ENCODE peak calls at places on chromosomes 12 and 14, in five cellular contexts. One of them, this sample, is unnamed. For H3K4me1, the result is how much of the 10 kb centered on the place peaks cover.

GRCh38 chr14:65997350-65997749 is 488.8 kb upstream of the CCDC196 start:
- DNase-seq in cardiac muscle cell: no peak
- DNase-seq in CD8-positive, alpha-beta T cell: no peak
- DNase-seq in IMR-90: no peak
- DNase-seq in CD4-positive, CD25-positive, alpha-beta regulatory T cell: no peak
- DNase-seq in this sample: no peak

GRCh38 chr14:92451755-92452154 is 61.8 kb upstream of the RIN3 start:
- DNase-seq in cardiac muscle cell: no peak
- DNase-seq in CD8-positive, alpha-beta T cell: no peak
- DNase-seq in IMR-90: no peak
- DNase-seq in CD4-positive, CD25-positive, alpha-beta regulatory T cell: no peak
- DNase-seq in this sample: no peak

GRCh38 chr12:56775638-56776037 is 12.5 kb downstream of the HSD17B6 start:
- DNase-seq in cardiac muscle cell: no peak
- DNase-seq in CD8-positive, alpha-beta T cell: no peak
- DNase-seq in IMR-90: no peak
- DNase-seq in CD4-positive, CD25-positive, alpha-beta regulatory T cell: no peak
- DNase-seq in this sample: no peak

GRCh38 chr14:57209561-57209960 is 59.1 kb downstream of the EXOC5 start:
- DNase-seq in cardiac muscle cell: peak
- DNase-seq in CD8-positive, alpha-beta T cell: no peak
- DNase-seq in IMR-90: peak
- DNase-seq in CD4-positive, CD25-positive, alpha-beta regulatory T cell: no peak
- DNase-seq in this sample: no peak

GRCh38 chr14:21023817-21024667 is 819 bp downstream of the NDRG2 start:
- DNase-seq in cardiac muscle cell: no peak
- DNase-seq in CD8-positive, alpha-beta T cell: no peak
- DNase-seq in IMR-90: no peak
- DNase-seq in CD4-positive, CD25-positive, alpha-beta regulatory T cell: peak
- DNase-seq in this sample: no peak

GRCh38 chr12:77625441-77625840 is 205.3 kb upstream of the NAV3 start:
- DNase-seq in cardiac muscle cell: peak
- DNase-seq in CD8-positive, alpha-beta T cell: no peak
- DNase-seq in IMR-90: peak
- DNase-seq in CD4-positive, CD25-positive, alpha-beta regulatory T cell: no peak
- DNase-seq in this sample: no peak

GRCh38 chr12:132597333-132598283 is 12.8 kb downstream of the LRCOL1 start:
- DNase-seq in cardiac muscle cell: peak
- DNase-seq in CD8-positive, alpha-beta T cell: no peak
- DNase-seq in IMR-90: peak
- DNase-seq in CD4-positive, CD25-positive, alpha-beta regulatory T cell: peak
- DNase-seq in this sample: peak

GRCh38 chr12:5556946-5557673 is 125.2 kb downstream of the NTF3 start:
- DNase-seq in cardiac muscle cell: no peak
- DNase-seq in CD8-positive, alpha-beta T cell: no peak
- DNase-seq in IMR-90: no peak
- DNase-seq in CD4-positive, CD25-positive, alpha-beta regulatory T cell: no peak
- DNase-seq in this sample: no peak

GRCh38 chr12:16605666-16606116 is 271 bp downstream of the LMO3 start:
- DNase-seq in cardiac muscle cell: peak
- DNase-seq in CD8-positive, alpha-beta T cell: no peak
- DNase-seq in IMR-90: peak
- DNase-seq in CD4-positive, CD25-positive, alpha-beta regulatory T cell: no peak
- DNase-seq in this sample: peak

GRCh38 chr14:22547948-22548750 is 40.9 kb downstream of the DAD1 start:
- DNase-seq in cardiac muscle cell: no peak
- DNase-seq in CD8-positive, alpha-beta T cell: no peak
- DNase-seq in IMR-90: no peak
- DNase-seq in CD4-positive, CD25-positive, alpha-beta regulatory T cell: no peak
- DNase-seq in this sample: no peak

GRCh38 chr14:99961826-99962518 is 103.2 kb upstream of the EVL start:
- DNase-seq in cardiac muscle cell: no peak
- DNase-seq in CD8-positive, alpha-beta T cell: no peak
- DNase-seq in IMR-90: no peak
- DNase-seq in CD4-positive, CD25-positive, alpha-beta regulatory T cell: no peak
- DNase-seq in this sample: no peak

GRCh38 chr14:52882824-52883223 is 68.0 kb downstream of the FERMT2 start:
- DNase-seq in cardiac muscle cell: no peak
- DNase-seq in CD8-positive, alpha-beta T cell: no peak
- DNase-seq in IMR-90: no peak
- DNase-seq in CD4-positive, CD25-positive, alpha-beta regulatory T cell: no peak
- DNase-seq in this sample: no peak

GRCh38 chr12:51059086-51059485 is 11.0 kb downstream of the LETMD1 start:
- DNase-seq in cardiac muscle cell: no peak
- DNase-seq in CD8-positive, alpha-beta T cell: no peak
- DNase-seq in IMR-90: no peak
- DNase-seq in CD4-positive, CD25-positive, alpha-beta regulatory T cell: no peak
- DNase-seq in this sample: no peak

DNA sequence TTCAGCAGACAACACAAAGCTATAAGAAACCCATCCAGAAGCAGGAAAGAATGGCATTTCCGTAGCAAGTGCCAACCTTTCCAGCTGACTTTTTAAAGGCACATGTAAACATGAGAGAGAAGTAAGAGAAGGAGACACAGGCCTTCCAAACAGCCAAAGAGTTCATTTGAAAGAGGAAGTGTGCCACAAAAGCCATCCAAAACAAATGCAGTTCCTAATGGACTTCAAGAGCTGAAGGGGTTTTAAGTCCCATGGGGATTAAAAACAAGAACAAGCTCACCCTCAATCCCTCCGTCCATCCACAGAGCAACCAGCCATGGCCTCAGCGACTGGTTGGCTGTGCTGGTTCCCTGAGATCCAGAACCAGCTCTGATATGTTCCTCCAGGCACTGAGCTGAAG is 4.5 kb upstream of the DPF3 start:
- DNase-seq in cardiac muscle cell: no peak
- DNase-seq in CD8-positive, alpha-beta T cell: no peak
- DNase-seq in IMR-90: no peak
- DNase-seq in CD4-positive, CD25-positive, alpha-beta regulatory T cell: no peak
- DNase-seq in this sample: no peak
- H3K4me1 ChIP-seq in cardiac muscle cell: under half
- H3K4me1 ChIP-seq in CD8-positive, alpha-beta T cell: under half
- H3K4me1 ChIP-seq in IMR-90: under half
- H3K4me1 ChIP-seq in CD4-positive, CD25-positive, alpha-beta regulatory T cell: under half
- H3K4me1 ChIP-seq in this sample: under half

DNA sequence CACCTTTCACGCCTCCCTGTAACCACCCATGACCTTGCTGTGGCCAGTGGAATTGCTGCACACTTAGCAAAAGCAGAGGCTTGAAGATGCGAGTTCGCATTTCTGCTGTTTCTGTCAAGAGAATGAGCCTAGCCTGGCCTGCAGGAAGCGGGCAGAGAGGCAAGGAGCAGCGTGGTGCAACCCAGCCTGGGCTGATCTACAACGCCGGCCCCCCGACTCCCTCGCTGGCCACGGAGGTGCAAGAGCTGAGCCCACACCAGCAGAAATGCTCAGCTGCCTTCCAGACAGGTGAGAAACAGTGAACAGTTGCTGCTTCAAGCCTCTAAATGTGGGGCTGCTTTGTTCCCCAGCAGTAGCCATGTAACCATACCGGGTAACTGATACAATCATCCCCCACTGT is 116.4 kb downstream of the NCOR2 start:
- DNase-seq in cardiac muscle cell: no peak
- DNase-seq in CD8-positive, alpha-beta T cell: no peak
- DNase-seq in IMR-90: no peak
- DNase-seq in CD4-positive, CD25-positive, alpha-beta regulatory T cell: no peak
- DNase-seq in this sample: no peak
- H3K4me1 ChIP-seq in cardiac muscle cell: under half
- H3K4me1 ChIP-seq in CD8-positive, alpha-beta T cell: half or more
- H3K4me1 ChIP-seq in IMR-90: under half
- H3K4me1 ChIP-seq in CD4-positive, CD25-positive, alpha-beta regulatory T cell: half or more
- H3K4me1 ChIP-seq in this sample: under half

GRCh38 chr14:69040343-69040742 is 61.2 kb upstream of the ACTN1 start:
- DNase-seq in cardiac muscle cell: no peak
- DNase-seq in CD8-positive, alpha-beta T cell: no peak
- DNase-seq in IMR-90: no peak
- DNase-seq in CD4-positive, CD25-positive, alpha-beta regulatory T cell: no peak
- DNase-seq in this sample: no peak
- H3K4me1 ChIP-seq in cardiac muscle cell: under half
- H3K4me1 ChIP-seq in CD8-positive, alpha-beta T cell: under half
- H3K4me1 ChIP-seq in IMR-90: under half
- H3K4me1 ChIP-seq in CD4-positive, CD25-positive, alpha-beta regulatory T cell: under half
- H3K4me1 ChIP-seq in this sample: half or more

GRCh38 chr14:89340782-89341181 is 76.3 kb downstream of the FOXN3 start:
- DNase-seq in cardiac muscle cell: no peak
- DNase-seq in CD8-positive, alpha-beta T cell: no peak
- DNase-seq in IMR-90: no peak
- DNase-seq in CD4-positive, CD25-positive, alpha-beta regulatory T cell: no peak
- DNase-seq in this sample: no peak
- H3K4me1 ChIP-seq in cardiac muscle cell: under half
- H3K4me1 ChIP-seq in CD8-positive, alpha-beta T cell: under half
- H3K4me1 ChIP-seq in IMR-90: under half
- H3K4me1 ChIP-seq in CD4-positive, CD25-positive, alpha-beta regulatory T cell: under half
- H3K4me1 ChIP-seq in this sample: under half

DNA sequence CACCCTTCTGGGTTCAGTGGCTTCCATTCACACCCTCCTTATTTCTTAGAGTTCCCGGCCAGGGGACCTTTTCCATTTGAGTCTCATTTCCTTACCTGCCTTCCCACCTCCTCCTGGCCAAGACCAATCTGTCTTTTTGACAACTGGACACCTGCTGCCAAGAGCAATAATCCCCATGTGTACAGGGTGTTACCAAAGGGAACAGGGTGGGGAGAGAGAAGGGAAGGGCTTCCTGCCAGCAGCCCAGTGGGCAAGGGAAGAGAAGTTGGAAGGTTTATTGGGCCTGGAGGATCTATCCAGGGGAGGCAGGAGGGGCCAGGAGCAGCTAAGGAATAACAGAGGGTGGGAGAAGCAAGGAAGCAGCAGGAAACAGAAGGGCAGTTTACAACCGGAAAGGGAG is 346.2 kb downstream of the C12orf75 start:
- DNase-seq in cardiac muscle cell: no peak
- DNase-seq in CD8-positive, alpha-beta T cell: no peak
- DNase-seq in IMR-90: no peak
- DNase-seq in CD4-positive, CD25-positive, alpha-beta regulatory T cell: no peak
- DNase-seq in this sample: peak
- H3K4me1 ChIP-seq in cardiac muscle cell: under half
- H3K4me1 ChIP-seq in CD8-positive, alpha-beta T cell: under half
- H3K4me1 ChIP-seq in IMR-90: under half
- H3K4me1 ChIP-seq in CD4-positive, CD25-positive, alpha-beta regulatory T cell: under half
- H3K4me1 ChIP-seq in this sample: under half

DNA sequence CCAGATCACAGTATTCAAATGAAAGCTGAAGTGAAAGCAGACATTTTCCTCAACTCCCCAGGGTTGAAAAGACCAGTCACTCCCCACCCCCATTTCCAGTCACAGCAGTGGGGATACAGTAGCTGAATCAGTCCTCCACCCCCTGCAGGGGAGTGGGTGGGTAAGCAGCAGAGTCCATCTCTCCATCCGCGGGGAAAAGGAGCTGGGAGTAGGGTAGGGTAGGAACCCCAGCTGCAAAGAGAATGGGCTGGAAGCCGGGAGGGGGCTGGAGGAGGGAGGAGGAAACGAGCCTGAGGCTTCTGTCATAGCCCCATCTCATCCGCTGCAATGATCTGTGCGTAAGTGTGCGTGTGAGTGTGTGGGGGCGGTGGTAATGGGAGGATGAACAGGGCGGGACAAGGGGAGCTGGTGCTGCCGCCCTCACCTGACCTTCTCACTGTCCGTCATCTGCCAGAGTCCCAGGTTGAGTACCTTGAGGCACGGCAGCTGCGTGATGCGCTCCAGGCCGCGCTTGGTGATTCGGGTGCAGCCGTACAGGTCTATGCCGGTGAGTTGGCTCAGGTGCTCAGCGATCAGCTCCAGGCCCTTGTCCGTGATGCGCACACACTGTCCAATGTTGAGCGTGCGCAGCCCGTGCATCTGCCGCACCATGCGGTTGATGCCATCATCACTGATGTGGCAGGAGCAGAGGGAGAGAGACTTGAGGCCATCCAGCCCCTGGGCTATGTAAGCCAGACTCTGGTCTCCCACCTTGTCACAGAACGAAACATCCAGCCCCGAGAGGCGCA is 1.7 kb downstream of the FBXL14 start:
- DNase-seq in cardiac muscle cell: peak
- DNase-seq in CD8-positive, alpha-beta T cell: peak
- DNase-seq in IMR-90: peak
- DNase-seq in CD4-positive, CD25-positive, alpha-beta regulatory T cell: peak
- DNase-seq in this sample: no peak
- H3K4me1 ChIP-seq in cardiac muscle cell: half or more
- H3K4me1 ChIP-seq in CD8-positive, alpha-beta T cell: under half
- H3K4me1 ChIP-seq in IMR-90: under half
- H3K4me1 ChIP-seq in CD4-positive, CD25-positive, alpha-beta regulatory T cell: half or more
- H3K4me1 ChIP-seq in this sample: under half

GRCh38 chr12:126483145-126484068 is 1418.2 kb downstream of the AACS start:
- DNase-seq in cardiac muscle cell: peak
- DNase-seq in CD8-positive, alpha-beta T cell: no peak
- DNase-seq in IMR-90: no peak
- DNase-seq in CD4-positive, CD25-positive, alpha-beta regulatory T cell: no peak
- DNase-seq in this sample: no peak

GRCh38 chr12:126481688-126482087 is 1416.5 kb downstream of the AACS start:
- DNase-seq in cardiac muscle cell: no peak
- DNase-seq in CD8-positive, alpha-beta T cell: no peak
- DNase-seq in IMR-90: no peak
- DNase-seq in CD4-positive, CD25-positive, alpha-beta regulatory T cell: no peak
- DNase-seq in this sample: no peak

GRCh38 chr12:126480396-126480795 is 1415.2 kb downstream of the AACS start:
- DNase-seq in cardiac muscle cell: no peak
- DNase-seq in CD8-positive, alpha-beta T cell: no peak
- DNase-seq in IMR-90: no peak
- DNase-seq in CD4-positive, CD25-positive, alpha-beta regulatory T cell: no peak
- DNase-seq in this sample: no peak

GRCh38 chr12:126487581-126487980 is 1422.3 kb downstream of the AACS start:
- DNase-seq in cardiac muscle cell: no peak
- DNase-seq in CD8-positive, alpha-beta T cell: no peak
- DNase-seq in IMR-90: no peak
- DNase-seq in CD4-positive, CD25-positive, alpha-beta regulatory T cell: no peak
- DNase-seq in this sample: no peak

DNA sequence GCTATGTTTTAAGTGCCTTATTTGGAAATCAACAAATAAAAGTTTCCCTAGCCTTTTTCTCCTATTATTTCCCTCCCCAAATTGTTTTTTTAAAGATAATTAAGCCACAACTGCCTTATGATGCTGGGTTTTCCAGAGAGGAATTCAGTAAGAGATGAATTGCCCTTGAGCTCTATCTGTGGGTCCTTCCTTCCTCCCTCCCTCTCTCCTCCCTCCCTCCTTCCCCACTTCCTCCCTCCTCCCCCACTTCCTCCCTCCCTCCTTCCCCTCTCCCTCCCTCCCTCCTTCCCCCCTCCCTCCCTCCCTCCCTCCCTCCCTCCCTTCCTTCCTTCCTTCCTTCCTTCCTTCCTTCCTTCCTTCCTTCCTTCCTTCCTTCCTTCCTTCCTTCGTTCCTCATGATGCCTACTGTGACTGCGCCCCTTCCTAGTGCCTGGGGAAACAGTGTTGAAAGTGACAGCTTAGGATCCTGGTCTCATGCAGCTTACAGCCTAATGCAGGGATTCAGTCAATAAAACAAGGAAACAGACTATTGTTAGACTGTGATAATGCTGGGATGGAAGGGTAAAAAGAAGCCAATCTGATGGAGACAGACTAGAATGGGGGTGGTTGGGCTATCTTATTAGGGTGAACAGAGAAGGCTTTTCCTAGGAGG is 1417.1 kb downstream of the AACS start:
- DNase-seq in cardiac muscle cell: peak
- DNase-seq in CD8-positive, alpha-beta T cell: no peak
- DNase-seq in IMR-90: no peak
- DNase-seq in CD4-positive, CD25-positive, alpha-beta regulatory T cell: no peak
- DNase-seq in this sample: no peak
- H3K4me1 ChIP-seq in cardiac muscle cell: under half
- H3K4me1 ChIP-seq in CD8-positive, alpha-beta T cell: under half
- H3K4me1 ChIP-seq in IMR-90: under half
- H3K4me1 ChIP-seq in CD4-positive, CD25-positive, alpha-beta regulatory T cell: under half
- H3K4me1 ChIP-seq in this sample: under half

GRCh38 chr14:24273422-24273998 is 2.1 kb upstream of the RABGGTA start:
- DNase-seq in cardiac muscle cell: no peak
- DNase-seq in CD8-positive, alpha-beta T cell: no peak
- DNase-seq in IMR-90: no peak
- DNase-seq in CD4-positive, CD25-positive, alpha-beta regulatory T cell: peak
- DNase-seq in this sample: no peak
- H3K4me1 ChIP-seq in cardiac muscle cell: under half
- H3K4me1 ChIP-seq in CD8-positive, alpha-beta T cell: under half
- H3K4me1 ChIP-seq in IMR-90: under half
- H3K4me1 ChIP-seq in CD4-positive, CD25-positive, alpha-beta regulatory T cell: under half
- H3K4me1 ChIP-seq in this sample: under half